ENCODE peak calls at places on chromosomes 12 and 14, in five cellular contexts. U is GM23338, M is HCT116, H is OCI-LY7, V is PC-3. F is an unnamed sample.

GRCh38 chr12:52903855-52904508 is 894 bp downstream of the KRT8 start:
- DNase-seq in H (no peak), M (no peak), V (peak; percentile 75), U (peak; percentile 65), F (peak; percentile 80)

GRCh38 chr12:108313609-108314331 is 25.3 kb downstream of the CMKLR1 start:
- DNase-seq in H (peak; percentile 7), U (no peak), M (no peak), V (no peak), F (no peak)

GRCh38 chr12:130879781-130880389 is 8.0 kb downstream of the RAN start:
- DNase-seq in V (no peak), M (no peak), U (peak; percentile 45), H (peak; percentile 44), F (no peak)

GRCh38 chr12:105741786-105742566 is 396.8 kb downstream of the NUAK1 start:
- DNase-seq in U (no peak), M (no peak), H (no peak), V (peak; percentile 64), F (no peak)

GRCh38 chr12:41795066-41795465 is 349.6 kb downstream of the GXYLT1 start:
- DNase-seq in H (no peak), M (no peak), V (peak; percentile 4), U (no peak), F (no peak)

GRCh38 chr12:12007001-12007712 is 63.6 kb upstream of the BCL2L14 start:
- DNase-seq in V (peak; percentile 64), M (no peak), H (no peak), U (no peak), F (no peak)

GRCh38 chr14:76810953-76811400 is 1.7 kb downstream of the ANGEL1 start:
- DNase-seq in M (peak; percentile 13), H (peak; percentile 56), U (peak; percentile 41), V (peak; percentile 57), F (peak; percentile 31)

GRCh38 chr14:105203057-105203494 is 22.0 kb upstream of the NUDT14 start:
- DNase-seq in M (no peak), H (peak; percentile 60), V (peak; percentile 81), U (peak; percentile 82), F (peak; percentile 83)

GRCh38 chr14:68840454-68840853 is 47.6 kb upstream of the ZFP36L1 start:
- DNase-seq in V (no peak), H (no peak), U (no peak), M (no peak), F (no peak)

GRCh38 chr12:13192719-13193118 is 3.8 kb upstream of the EMP1 start:
- DNase-seq in V (no peak), M (no peak), H (no peak), U (no peak), F (no peak)

GRCh38 chr12:95721320-95721719 is 69.2 kb downstream of the NTN4 start:
- DNase-seq in V (peak; percentile 16), U (peak; percentile 64), H (no peak), M (no peak), F (peak; percentile 19)

GRCh38 chr12:104710940-104711725 is 247.0 kb downstream of the SLC41A2 start:
- DNase-seq in V (peak; percentile 48), H (no peak), U (no peak), M (no peak), F (no peak)

DNA sequence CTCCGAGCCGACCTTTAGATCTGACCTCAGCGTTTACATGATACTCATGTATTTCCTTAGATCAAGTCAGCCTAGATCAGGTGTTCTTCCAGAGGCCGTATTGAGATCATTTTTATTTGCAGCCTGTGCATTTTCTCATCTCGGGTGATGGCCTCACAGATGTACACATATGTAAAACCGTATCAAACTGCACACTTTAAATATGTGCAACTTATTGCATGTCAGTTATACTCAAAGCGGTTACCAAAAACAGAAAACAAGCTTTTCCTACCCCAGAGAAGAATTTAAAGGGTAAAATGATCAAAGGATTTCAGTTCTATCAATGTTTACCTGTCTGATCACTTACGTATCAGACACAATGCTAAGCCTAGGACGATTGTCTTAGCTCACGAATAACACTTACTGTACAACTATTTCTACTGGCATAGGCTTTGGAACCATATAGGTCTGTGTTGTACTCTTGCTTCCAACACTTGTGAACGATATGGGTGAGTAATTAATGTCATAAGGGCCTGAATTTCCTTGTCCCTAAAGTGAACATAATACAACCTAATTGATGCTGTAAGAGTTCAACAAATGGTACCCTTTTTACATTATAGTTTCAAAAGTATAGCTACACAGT is 628 bp upstream of the LLPH start:
- DNase-seq in V (no peak), U (no peak), H (no peak), M (no peak), F (no peak)
- H3K27ac ChIP-seq in V (peak overlapping the region; percentile 44), U (peak overlapping the region; percentile 57), H (peak overlapping the region; percentile 51), M (peak overlapping the region; percentile 65), F (no peak overlapping the region)

GRCh38 chr12:22160396-22161003 is 114.5 kb downstream of the CMAS start:
- DNase-seq in U (no peak), V (no peak), H (peak; percentile 4), M (no peak), F (no peak)
- TF ChIP-seq EZH2phosphoT487 in U (no peak), V (no peak), H (no peak), M (no peak), F (no peak)

DNA sequence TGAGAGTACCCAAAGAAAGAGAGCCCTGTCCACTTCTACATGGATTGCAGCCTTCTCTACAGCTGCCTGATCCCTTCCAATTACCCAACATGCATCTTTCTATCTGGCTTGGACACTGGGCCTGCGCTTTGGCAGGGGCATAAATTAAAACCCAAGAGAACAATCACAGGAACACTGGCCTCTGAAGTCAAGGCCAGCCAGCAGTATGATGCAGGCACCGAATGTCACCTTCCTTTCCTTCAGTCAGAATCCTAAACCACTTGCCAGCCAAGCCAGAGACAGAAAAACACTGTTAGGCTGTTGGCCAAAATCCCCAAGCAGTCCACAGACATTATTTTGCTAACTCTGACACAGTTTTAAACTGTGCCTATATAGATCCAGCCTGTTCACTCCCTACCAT is 113.7 kb downstream of the DUSP6 start:
- DNase-seq in U (no peak), M (no peak), V (no peak), H (no peak), F (no peak)
- H2AFZ ChIP-seq in U (no peak overlapping the region), M (no peak overlapping the region), V (no peak overlapping the region), H (no peak overlapping the region), F (no peak overlapping the region)

GRCh38 chr12:111038941-111039340 is 118.6 kb upstream of the MYL2 start:
- DNase-seq in U (no peak), M (no peak), H (peak; percentile 24), V (no peak), F (no peak)
- H3K27ac ChIP-seq in U (no peak overlapping the region), M (no peak overlapping the region), H (no peak overlapping the region), V (no peak overlapping the region), F (no peak overlapping the region)

DNA sequence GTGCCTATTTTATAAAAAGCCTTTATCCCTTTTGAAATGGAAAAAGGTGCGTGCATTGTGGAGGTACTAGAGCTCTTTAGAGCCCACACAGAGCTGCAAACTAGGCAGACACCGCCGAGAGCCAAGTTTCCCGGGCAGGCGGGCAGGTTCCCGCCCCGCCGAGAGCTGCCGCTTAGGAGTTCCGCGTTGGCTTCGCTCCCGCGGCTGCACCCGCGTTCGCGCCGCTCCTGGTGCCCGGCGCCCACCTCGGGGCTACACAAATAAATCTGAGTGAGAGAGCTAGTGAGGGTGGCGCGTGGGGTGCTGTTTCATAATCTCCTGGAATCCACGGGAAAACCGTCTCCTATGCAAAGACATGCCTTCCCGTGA is 715 bp downstream of the KITLG start:
- DNase-seq in U (no peak), H (no peak), M (no peak), V (peak; percentile 49), F (peak; percentile 49)
- TF ChIP-seq EZH2phosphoT487 in U (no peak), H (no peak), M (no peak), V (no peak), F (no peak)

GRCh38 chr14:70789361-70789760 is 20.0 kb downstream of the MAP3K9 start:
- DNase-seq in H (no peak), V (peak; percentile 86), M (no peak), U (no peak), F (no peak)
- H2AFZ ChIP-seq in H (no peak overlapping the region), V (no peak overlapping the region), M (no peak overlapping the region), U (no peak overlapping the region), F (no peak overlapping the region)

GRCh38 chr14:46259536-46259935 is 392.0 kb downstream of the RPL10L start:
- DNase-seq in M (no peak), H (no peak), V (peak; percentile 37), U (peak; percentile 31), F (peak; percentile 39)
- H3K27ac ChIP-seq in M (no peak overlapping the region), H (no peak overlapping the region), V (no peak overlapping the region), U (no peak overlapping the region), F (no peak overlapping the region)

GRCh38 chr14:61512508-61512907 is 182.8 kb upstream of the HIF1A start:
- DNase-seq in U (no peak), V (peak; percentile 43), M (no peak), H (no peak), F (no peak)

GRCh38 chr14:61512026-61512425 is 183.3 kb upstream of the HIF1A start:
- DNase-seq in M (no peak), H (peak; percentile 55), V (no peak), U (no peak), F (no peak)

GRCh38 chr14:61511558-61511924 is 183.8 kb upstream of the HIF1A start:
- DNase-seq in M (no peak), H (no peak), V (no peak), U (no peak), F (no peak)

GRCh38 chr14:61508526-61508925 is 186.8 kb upstream of the HIF1A start:
- DNase-seq in M (no peak), U (no peak), V (no peak), H (no peak), F (no peak)

DNA sequence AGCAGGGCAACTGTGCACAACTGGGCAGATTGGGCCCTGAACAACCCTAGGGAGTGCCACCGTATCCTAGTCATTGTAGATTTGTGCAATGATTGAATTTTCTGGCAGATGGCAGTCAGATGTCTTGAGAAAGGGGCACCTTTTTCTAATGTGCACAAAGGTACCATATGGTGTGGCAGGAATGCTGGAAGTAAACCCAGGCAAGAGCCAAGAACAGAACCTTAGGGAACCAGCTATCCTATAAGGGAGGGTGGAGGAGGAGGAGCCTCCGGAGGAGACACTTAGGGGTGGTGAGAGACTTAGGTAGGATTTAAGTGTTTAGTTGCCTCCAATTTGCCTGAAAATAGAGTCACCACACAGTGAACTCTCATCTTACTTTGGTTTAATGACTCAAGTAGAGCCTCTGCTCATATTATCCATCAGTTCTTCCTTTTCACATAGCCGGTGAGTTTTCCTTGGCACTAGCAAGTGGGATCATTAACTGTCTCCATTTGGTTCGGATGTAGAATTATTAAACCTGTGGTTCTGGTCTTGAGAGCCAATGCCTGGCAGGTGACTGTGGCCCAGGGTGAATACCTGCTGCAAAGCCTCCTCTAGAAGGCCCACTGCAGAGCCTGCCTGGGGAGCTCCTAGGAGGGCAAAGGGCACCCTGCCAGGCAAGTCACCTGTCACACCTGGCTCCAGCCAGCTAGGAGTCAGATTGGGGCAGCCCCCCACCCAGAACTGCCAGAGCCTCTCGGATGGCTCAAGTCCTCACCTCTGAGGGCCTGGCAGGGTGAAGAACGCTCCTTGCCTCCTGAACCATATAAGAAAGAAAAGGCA is 184.4 kb upstream of the HIF1A start:
- DNase-seq in U (no peak), H (no peak), V (no peak), M (no peak), F (no peak)
- TF ChIP-seq EZH2phosphoT487 in U (no peak), H (no peak), V (no peak), M (no peak), F (no peak)